ENCODE peak calls at places on chromosomes 7 and 10, in four cellular contexts. V is tibial artery; W is foreskin fibroblast; N is naive thymus-derived CD4-positive, alpha-beta T cell. K is an unnamed sample.

GRCh38 chr10:11638055-11638698 is 26.7 kb upstream of the USP6NL start:
- DNase-seq in V (no peak), W (no peak), N (no peak), K (no peak)

GRCh38 chr7:111953611-111954010 is 252.6 kb downstream of the DOCK4 start:
- DNase-seq in W (peak), N (no peak), V (no peak), K (peak)

GRCh38 chr10:106917452-106918055 is 247.0 kb downstream of the SORCS1 start:
- DNase-seq in W (no peak), N (no peak), V (no peak), K (no peak)

GRCh38 chr10:48496831-48497792 is 107.8 kb downstream of the ARHGAP22 start:
- DNase-seq in W (peak), N (no peak), V (peak), K (no peak)

GRCh38 chr7:66964391-66964790 is 31.0 kb downstream of the SBDS start:
- DNase-seq in N (no peak), W (peak), V (no peak), K (no peak)

GRCh38 chr7:66281678-66282593 is 76.8 kb downstream of the TPST1 start:
- DNase-seq in N (no peak), V (no peak), W (peak), K (no peak)

GRCh38 chr7:50781894-50782293 is 802 bp downstream of the GRB10 start:
- DNase-seq in W (no peak), N (no peak), V (no peak), K (no peak)

GRCh38 chr10:133009218-133009954 is 67.0 kb upstream of the CFAP46 start:
- DNase-seq in W (no peak), N (no peak), V (peak), K (no peak)

GRCh38 chr10:36362257-36362656 is 720.2 kb upstream of the FZD8 start:
- DNase-seq in V (no peak), W (no peak), N (no peak), K (no peak)

GRCh38 chr7:30612658-30613265 is 18.1 kb downstream of the GARS1 start:
- DNase-seq in W (peak), V (no peak), N (no peak), K (no peak)

GRCh38 chr10:119650692-119651513 is at the start of gene BAG3:
- DNase-seq in N (peak), V (peak), W (peak), K (peak)

GRCh38 chr10:19347592-19347991 is 299.0 kb downstream of the MALRD1 start:
- DNase-seq in V (no peak), N (no peak), W (no peak), K (no peak)

GRCh38 chr7:75533926-75534325 is 41.8 kb downstream of the SPDYE5 start:
- DNase-seq in N (no peak), W (no peak), V (no peak), K (no peak)

GRCh38 chr7:55345292-55345691 is 19.8 kb upstream of the LANCL2 start:
- DNase-seq in W (no peak), V (no peak), N (no peak), K (no peak)

GRCh38 chr10:69816963-69817605 is 15.4 kb downstream of the COL13A1 start:
- DNase-seq in V (no peak), W (peak), N (no peak), K (no peak)

K was measured in NCI-H526 treated with DMSO at 0.1 percent for 48 hours.